ENCODE peak calls at places on chromosomes 3 and 15, in nine cellular contexts. D is ACHN; Q is uterus; Z is mucosa of descending colon; N is left kidney; X is NCI-H748 treated with DMSO at 0.1 percent for 48 hours; O is fibroblast of the aortic adventitia; E is T-helper 2 cell; B is activated naive CD4-positive, alpha-beta T cell treated with anti-CD3 and anti-CD28 coated beads, Interleukin-2, amount 50 U/mL, for 16 hours. C is an unnamed sample.

GRCh38 chr3:123042413-123042812 is 14.8 kb upstream of the SEMA5B start:
- DNase-seq in O (no peak), N (no peak), Z (no peak), B (no peak), D (no peak), X (no peak), E (no peak), Q (no peak), C (no peak)

GRCh38 chr15:40762919-40763800 is 708 bp upstream of the GCHFR start:
- DNase-seq in Q (peak), E (peak), D (peak), X (peak), O (peak), Z (peak), N (peak), B (peak), C (peak)

GRCh38 chr15:96331141-96331941 is 841 bp downstream of the NR2F2 start:
- DNase-seq in N (peak), Q (no peak), D (peak), E (no peak), B (no peak), Z (no peak), O (peak), X (no peak), C (no peak)

GRCh38 chr3:15636028-15636709 is 34.6 kb downstream of the BTD start:
- DNase-seq in E (peak), Q (peak), O (peak), Z (no peak), N (peak), X (no peak), D (peak), B (no peak), C (no peak)

GRCh38 chr3:10887015-10887414 is 71.0 kb downstream of the SLC6A11 start:
- DNase-seq in Z (no peak), B (no peak), X (no peak), Q (no peak), O (no peak), D (no peak), N (no peak), E (no peak), C (no peak)

GRCh38 chr15:77070500-77071337 is at the start of gene TSPAN3:
- DNase-seq in X (peak), N (peak), Q (peak), B (peak), Z (peak), D (peak), E (peak), O (peak), C (peak)

GRCh38 chr15:86611392-86612040 is 531.8 kb downstream of the AGBL1 start:
- DNase-seq in X (no peak), Q (no peak), Z (no peak), B (no peak), E (peak), O (no peak), D (no peak), N (no peak), C (no peak)

GRCh38 chr3:72306800-72307341 is 521.9 kb upstream of the PROK2 start:
- DNase-seq in N (peak), Z (no peak), X (no peak), Q (peak), D (no peak), B (no peak), O (peak), E (no peak), C (peak)

GRCh38 chr3:175741951-175742350 is 882.8 kb downstream of the NAALADL2 start:
- DNase-seq in Q (no peak), O (no peak), B (no peak), D (no peak), N (no peak), X (no peak), E (no peak), Z (no peak), C (no peak)

C was measured in NCI-H146.